ENCODE peak calls at places on chromosome 21, in eight cellular contexts. One of them, this sample, is unnamed.

GRCh38 chr21:38793926-38794713 is 11.6 kb upstream of the ETS2 start:
- DNase-seq in lung: no peak
- DNase-seq in tibial nerve: no peak
- DNase-seq in heart right ventricle: no peak
- DNase-seq in WTC11: no peak
- DNase-seq in astrocyte of the cerebellum: no peak
- DNase-seq in CD8-positive, alpha-beta T cell: no peak
- DNase-seq in omental fat pad: no peak
- DNase-seq in this sample: no peak

GRCh38 chr21:45412491-45412890 is 7.5 kb downstream of the COL18A1 start:
- DNase-seq in lung: no peak
- DNase-seq in tibial nerve: no peak
- DNase-seq in heart right ventricle: no peak
- DNase-seq in WTC11: peak; percentile 7
- DNase-seq in astrocyte of the cerebellum: no peak
- DNase-seq in CD8-positive, alpha-beta T cell: no peak
- DNase-seq in omental fat pad: no peak
- DNase-seq in this sample: no peak

GRCh38 chr21:39048064-39048463 is 135.2 kb downstream of the PSMG1 start:
- DNase-seq in lung: no peak
- DNase-seq in tibial nerve: no peak
- DNase-seq in heart right ventricle: peak; percentile 67
- DNase-seq in WTC11: peak; percentile 78
- DNase-seq in astrocyte of the cerebellum: peak; percentile 38
- DNase-seq in CD8-positive, alpha-beta T cell: no peak
- DNase-seq in omental fat pad: no peak
- DNase-seq in this sample: peak; percentile 54

GRCh38 chr21:39651206-39651605 is 38.5 kb downstream of the B3GALT5 start:
- DNase-seq in lung: no peak
- DNase-seq in tibial nerve: no peak
- DNase-seq in heart right ventricle: no peak
- DNase-seq in WTC11: no peak
- DNase-seq in astrocyte of the cerebellum: no peak
- DNase-seq in CD8-positive, alpha-beta T cell: no peak
- DNase-seq in omental fat pad: no peak
- DNase-seq in this sample: no peak

GRCh38 chr21:44664691-44665090 is 2.0 kb downstream of the KRTAP12-2 start:
- DNase-seq in lung: no peak
- DNase-seq in tibial nerve: no peak
- DNase-seq in heart right ventricle: no peak
- DNase-seq in WTC11: no peak
- DNase-seq in astrocyte of the cerebellum: no peak
- DNase-seq in CD8-positive, alpha-beta T cell: no peak
- DNase-seq in omental fat pad: no peak
- DNase-seq in this sample: no peak

GRCh38 chr21:45017376-45017960 is 56.9 kb upstream of the ADARB1 start:
- DNase-seq in lung: no peak
- DNase-seq in tibial nerve: no peak
- DNase-seq in heart right ventricle: no peak
- DNase-seq in WTC11: peak; percentile 5
- DNase-seq in astrocyte of the cerebellum: no peak
- DNase-seq in CD8-positive, alpha-beta T cell: no peak
- DNase-seq in omental fat pad: no peak
- DNase-seq in this sample: no peak

GRCh38 chr21:32844076-32844475 is 72.5 kb upstream of the PAXBP1 start:
- DNase-seq in lung: no peak
- DNase-seq in tibial nerve: no peak
- DNase-seq in heart right ventricle: no peak
- DNase-seq in WTC11: no peak
- DNase-seq in astrocyte of the cerebellum: no peak
- DNase-seq in CD8-positive, alpha-beta T cell: no peak
- DNase-seq in omental fat pad: no peak
- DNase-seq in this sample: no peak

GRCh38 chr21:44272231-44272858 is 10.6 kb upstream of the DNMT3L start:
- DNase-seq in lung: no peak
- DNase-seq in tibial nerve: no peak
- DNase-seq in heart right ventricle: no peak
- DNase-seq in WTC11: no peak
- DNase-seq in astrocyte of the cerebellum: no peak
- DNase-seq in CD8-positive, alpha-beta T cell: no peak
- DNase-seq in omental fat pad: no peak
- DNase-seq in this sample: no peak

GRCh38 chr21:36602735-36603134 is 96.2 kb upstream of the SIM2 start:
- DNase-seq in lung: no peak
- DNase-seq in tibial nerve: no peak
- DNase-seq in heart right ventricle: no peak
- DNase-seq in WTC11: no peak
- DNase-seq in astrocyte of the cerebellum: no peak
- DNase-seq in CD8-positive, alpha-beta T cell: no peak
- DNase-seq in omental fat pad: no peak
- DNase-seq in this sample: no peak

GRCh38 chr21:17370750-17371325 is 142.0 kb upstream of the CXADR start:
- DNase-seq in lung: no peak
- DNase-seq in tibial nerve: no peak
- DNase-seq in heart right ventricle: no peak
- DNase-seq in WTC11: no peak
- DNase-seq in astrocyte of the cerebellum: no peak
- DNase-seq in CD8-positive, alpha-beta T cell: no peak
- DNase-seq in omental fat pad: no peak
- DNase-seq in this sample: no peak

GRCh38 chr21:16651956-16652355 is 860.9 kb upstream of the CXADR start:
- DNase-seq in lung: no peak
- DNase-seq in tibial nerve: no peak
- DNase-seq in heart right ventricle: no peak
- DNase-seq in WTC11: no peak
- DNase-seq in astrocyte of the cerebellum: no peak
- DNase-seq in CD8-positive, alpha-beta T cell: no peak
- DNase-seq in omental fat pad: no peak
- DNase-seq in this sample: no peak

GRCh38 chr21:38422067-38422466 is 76.2 kb downstream of the ERG start:
- DNase-seq in lung: no peak
- DNase-seq in tibial nerve: no peak
- DNase-seq in heart right ventricle: no peak
- DNase-seq in WTC11: no peak
- DNase-seq in astrocyte of the cerebellum: no peak
- DNase-seq in CD8-positive, alpha-beta T cell: no peak
- DNase-seq in omental fat pad: no peak
- DNase-seq in this sample: no peak

GRCh38 chr21:15480160-15480559 is 249.6 kb upstream of the USP25 start:
- DNase-seq in lung: no peak
- DNase-seq in tibial nerve: no peak
- DNase-seq in heart right ventricle: no peak
- DNase-seq in WTC11: no peak
- DNase-seq in astrocyte of the cerebellum: no peak
- DNase-seq in CD8-positive, alpha-beta T cell: no peak
- DNase-seq in omental fat pad: no peak
- DNase-seq in this sample: no peak

GRCh38 chr21:15486460-15487241 is 243.1 kb upstream of the USP25 start:
- DNase-seq in lung: no peak
- DNase-seq in tibial nerve: no peak
- DNase-seq in heart right ventricle: no peak
- DNase-seq in WTC11: no peak
- DNase-seq in astrocyte of the cerebellum: no peak
- DNase-seq in CD8-positive, alpha-beta T cell: no peak
- DNase-seq in omental fat pad: no peak
- DNase-seq in this sample: no peak

GRCh38 chr21:15483138-15483780 is 246.5 kb upstream of the USP25 start:
- DNase-seq in lung: peak; percentile 87
- DNase-seq in tibial nerve: peak; percentile 89
- DNase-seq in heart right ventricle: peak; percentile 89
- DNase-seq in WTC11: peak; percentile 86
- DNase-seq in astrocyte of the cerebellum: peak; percentile 88
- DNase-seq in CD8-positive, alpha-beta T cell: peak; percentile 72
- DNase-seq in omental fat pad: peak; percentile 81
- DNase-seq in this sample: peak; percentile 91
- TF ChIP-seq CTCF in lung: peak; percentile 76
- TF ChIP-seq CTCF in tibial nerve: peak; percentile 80
- TF ChIP-seq CTCF in heart right ventricle: peak; percentile 93
- TF ChIP-seq CTCF in WTC11: peak; percentile 79
- TF ChIP-seq CTCF in astrocyte of the cerebellum: peak; percentile 87
- TF ChIP-seq CTCF in CD8-positive, alpha-beta T cell: peak; percentile 89
- TF ChIP-seq CTCF in omental fat pad: no peak
- TF ChIP-seq CTCF in this sample: peak; percentile 92

GRCh38 chr21:31557421-31557955 is 102.0 kb upstream of the SOD1 start:
- DNase-seq in lung: no peak
- DNase-seq in tibial nerve: no peak
- DNase-seq in heart right ventricle: no peak
- DNase-seq in WTC11: peak; percentile 60
- DNase-seq in astrocyte of the cerebellum: no peak
- DNase-seq in CD8-positive, alpha-beta T cell: no peak
- DNase-seq in omental fat pad: no peak
- DNase-seq in this sample: peak; percentile 70

GRCh38 chr21:31560479-31560878 is 99.0 kb upstream of the SOD1 start:
- DNase-seq in lung: no peak
- DNase-seq in tibial nerve: no peak
- DNase-seq in heart right ventricle: no peak
- DNase-seq in WTC11: no peak
- DNase-seq in astrocyte of the cerebellum: no peak
- DNase-seq in CD8-positive, alpha-beta T cell: no peak
- DNase-seq in omental fat pad: no peak
- DNase-seq in this sample: no peak

GRCh38 chr21:31559368-31560119 is 99.9 kb upstream of the SOD1 start:
- DNase-seq in lung: peak; percentile 84
- DNase-seq in tibial nerve: peak; percentile 85
- DNase-seq in heart right ventricle: peak; percentile 92
- DNase-seq in WTC11: peak; percentile 99
- DNase-seq in astrocyte of the cerebellum: peak; percentile 93
- DNase-seq in CD8-positive, alpha-beta T cell: peak; percentile 95
- DNase-seq in omental fat pad: peak; percentile 93
- DNase-seq in this sample: peak; percentile 98

GRCh38 chr21:31557956-31558838 is 101.3 kb upstream of the SOD1 start:
- DNase-seq in lung: no peak
- DNase-seq in tibial nerve: no peak
- DNase-seq in heart right ventricle: no peak
- DNase-seq in WTC11: peak; percentile 51
- DNase-seq in astrocyte of the cerebellum: no peak
- DNase-seq in CD8-positive, alpha-beta T cell: peak; percentile 44
- DNase-seq in omental fat pad: no peak
- DNase-seq in this sample: peak; percentile 69

DNA sequence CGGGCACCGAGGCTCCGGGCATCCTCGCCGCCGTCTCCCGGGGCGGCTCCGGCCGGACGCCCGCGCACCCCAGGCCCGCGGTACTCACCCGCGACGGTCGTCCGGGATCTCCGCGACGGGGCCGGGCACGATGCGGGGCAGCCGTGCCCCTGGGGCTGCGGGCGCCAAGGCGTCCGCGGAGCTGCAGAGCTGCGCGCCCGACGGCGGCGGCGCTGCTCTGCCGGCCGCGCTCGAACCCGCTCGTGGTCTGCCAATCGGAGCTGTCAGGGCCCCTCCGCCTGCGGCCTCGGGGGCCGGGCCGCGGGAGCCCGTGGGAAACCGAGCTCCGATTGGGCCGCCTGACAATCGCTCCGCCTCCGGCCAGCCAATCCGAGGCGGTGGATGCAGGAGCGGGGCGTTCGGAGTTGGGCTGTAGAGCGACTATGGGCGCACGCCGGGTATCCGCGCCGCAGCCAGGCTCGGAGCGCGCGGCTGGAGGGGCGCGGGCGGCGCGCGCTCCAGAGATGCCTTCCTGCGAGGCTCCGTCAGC is 100.6 kb upstream of the SOD1 start:
- DNase-seq in lung: peak; percentile 82
- DNase-seq in tibial nerve: peak; percentile 70
- DNase-seq in heart right ventricle: peak; percentile 86
- DNase-seq in WTC11: peak; percentile 96
- DNase-seq in astrocyte of the cerebellum: peak; percentile 90
- DNase-seq in CD8-positive, alpha-beta T cell: peak; percentile 89
- DNase-seq in omental fat pad: peak; percentile 42
- DNase-seq in this sample: peak; percentile 94
- TF ChIP-seq CTCF in lung: peak; percentile 2
- TF ChIP-seq CTCF in tibial nerve: peak; percentile 43
- TF ChIP-seq CTCF in heart right ventricle: peak; percentile 29
- TF ChIP-seq CTCF in WTC11: no peak
- TF ChIP-seq CTCF in astrocyte of the cerebellum: no peak
- TF ChIP-seq CTCF in CD8-positive, alpha-beta T cell: no peak
- TF ChIP-seq CTCF in omental fat pad: no peak
- TF ChIP-seq CTCF in this sample: no peak

GRCh38 chr21:28018741-28019669 is 973.7 kb downstream of the LTN1 start:
- DNase-seq in lung: no peak
- DNase-seq in tibial nerve: no peak
- DNase-seq in heart right ventricle: no peak
- DNase-seq in WTC11: peak; percentile 43
- DNase-seq in astrocyte of the cerebellum: no peak
- DNase-seq in CD8-positive, alpha-beta T cell: peak; percentile 12
- DNase-seq in omental fat pad: no peak
- DNase-seq in this sample: no peak
- TF ChIP-seq CTCF in lung: no peak
- TF ChIP-seq CTCF in tibial nerve: no peak
- TF ChIP-seq CTCF in heart right ventricle: no peak
- TF ChIP-seq CTCF in WTC11: no peak
- TF ChIP-seq CTCF in astrocyte of the cerebellum: no peak
- TF ChIP-seq CTCF in CD8-positive, alpha-beta T cell: no peak
- TF ChIP-seq CTCF in omental fat pad: no peak
- TF ChIP-seq CTCF in this sample: no peak

GRCh38 chr21:34519013-34519412 is 7.0 kb upstream of the KCNE1 start:
- DNase-seq in lung: no peak
- DNase-seq in tibial nerve: no peak
- DNase-seq in heart right ventricle: no peak
- DNase-seq in WTC11: no peak
- DNase-seq in astrocyte of the cerebellum: no peak
- DNase-seq in CD8-positive, alpha-beta T cell: no peak
- DNase-seq in omental fat pad: no peak
- DNase-seq in this sample: no peak

GRCh38 chr21:34521561-34521960 is 9.6 kb upstream of the KCNE1 start:
- DNase-seq in lung: no peak
- DNase-seq in tibial nerve: no peak
- DNase-seq in heart right ventricle: no peak
- DNase-seq in WTC11: no peak
- DNase-seq in astrocyte of the cerebellum: no peak
- DNase-seq in CD8-positive, alpha-beta T cell: no peak
- DNase-seq in omental fat pad: no peak
- DNase-seq in this sample: no peak

GRCh38 chr21:34517491-34518245 is 5.7 kb upstream of the KCNE1 start:
- DNase-seq in lung: no peak
- DNase-seq in tibial nerve: no peak
- DNase-seq in heart right ventricle: no peak
- DNase-seq in WTC11: no peak
- DNase-seq in astrocyte of the cerebellum: no peak
- DNase-seq in CD8-positive, alpha-beta T cell: no peak
- DNase-seq in omental fat pad: no peak
- DNase-seq in this sample: no peak

GRCh38 chr21:34520769-34521508 is 8.9 kb upstream of the KCNE1 start:
- DNase-seq in lung: no peak
- DNase-seq in tibial nerve: no peak
- DNase-seq in heart right ventricle: no peak
- DNase-seq in WTC11: no peak
- DNase-seq in astrocyte of the cerebellum: no peak
- DNase-seq in CD8-positive, alpha-beta T cell: no peak
- DNase-seq in omental fat pad: no peak
- DNase-seq in this sample: no peak

DNA sequence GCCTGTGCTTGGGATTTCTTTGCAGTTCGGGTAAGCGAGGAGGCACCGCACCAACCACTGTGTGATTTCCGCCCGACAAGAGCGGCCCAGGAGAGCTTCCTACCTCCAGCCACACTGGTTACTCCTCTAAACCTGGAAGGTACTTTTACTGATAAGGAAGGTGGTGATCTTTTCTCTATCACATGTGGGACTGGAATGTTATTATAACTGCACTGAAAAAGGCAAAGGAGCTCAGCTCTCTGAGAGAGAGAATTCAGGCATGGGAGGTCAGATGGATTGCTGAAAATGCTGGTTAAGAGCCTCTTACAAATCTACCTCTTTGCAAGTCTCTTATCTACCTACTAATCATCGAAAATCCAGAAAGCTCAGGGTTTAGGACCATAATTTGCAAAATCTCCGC is 7.7 kb upstream of the KCNE1 start:
- DNase-seq in lung: no peak
- DNase-seq in tibial nerve: no peak
- DNase-seq in heart right ventricle: no peak
- DNase-seq in WTC11: no peak
- DNase-seq in astrocyte of the cerebellum: no peak
- DNase-seq in CD8-positive, alpha-beta T cell: no peak
- DNase-seq in omental fat pad: no peak
- DNase-seq in this sample: no peak
- TF ChIP-seq CTCF in lung: no peak
- TF ChIP-seq CTCF in tibial nerve: no peak
- TF ChIP-seq CTCF in heart right ventricle: no peak
- TF ChIP-seq CTCF in WTC11: no peak
- TF ChIP-seq CTCF in astrocyte of the cerebellum: no peak
- TF ChIP-seq CTCF in CD8-positive, alpha-beta T cell: no peak
- TF ChIP-seq CTCF in omental fat pad: no peak
- TF ChIP-seq CTCF in this sample: no peak